ENCODE peak calls at places on chromosomes 4 and X, in eight cellular contexts. W, U, P, A, K, Q, V and L are unnamed samples.
A peak's percentile ranks its signal among the peaks of the same experiment; 100 is the strongest.

GRCh38 chrX:24153175-24153795 is 3.8 kb downstream of the ZFX start:
- DNase-seq in U (peak; percentile 23), K (no peak), V (peak; percentile 49), W (no peak), Q (no peak), A (no peak), P (peak; percentile 24), L (no peak)

GRCh38 chr4:3871881-3872833 is 106.0 kb downstream of the ADRA2C start:
- DNase-seq in A (no peak), P (peak; percentile 56), K (no peak), V (no peak), U (no peak), W (no peak), Q (no peak), L (no peak)

GRCh38 chrX:23012636-23013035 is 12.9 kb downstream of the DDX53 start:
- DNase-seq in U (no peak), K (no peak), Q (no peak), V (no peak), A (no peak), W (no peak), P (no peak), L (no peak)

GRCh38 chr4:170868191-170868590 is 778.4 kb upstream of the AADAT start:
- DNase-seq in K (no peak), V (no peak), W (peak; percentile 6), A (no peak), Q (no peak), P (no peak), U (no peak), L (no peak)

GRCh38 chrX:95076449-95076848 is 1402.4 kb downstream of the FAM133A start:
- DNase-seq in U (no peak), Q (peak; percentile 51), K (no peak), V (peak; percentile 26), A (no peak), W (peak; percentile 37), P (peak; percentile 63), L (no peak)

GRCh38 chrX:65587616-65588526 is 53.3 kb upstream of the LAS1L start:
- DNase-seq in V (no peak), W (peak; percentile 43), A (no peak), U (no peak), P (no peak), Q (peak; percentile 80), K (no peak), L (no peak)

GRCh38 chr4:79597266-79597665 is 189.2 kb upstream of the GK2 start:
- DNase-seq in U (no peak), A (no peak), K (no peak), P (no peak), W (peak; percentile 69), Q (peak; percentile 64), V (no peak), L (no peak)

GRCh38 chrX:148741441-148741840 is 241.0 kb downstream of the AFF2 start:
- DNase-seq in Q (peak; percentile 25), V (no peak), A (no peak), P (peak; percentile 8), K (no peak), W (no peak), U (no peak), L (no peak)

GRCh38 chr4:173171987-173172386 is 3.4 kb downstream of the GALNT7 start:
- DNase-seq in W (no peak), A (no peak), P (no peak), K (no peak), U (no peak), V (no peak), Q (no peak), L (no peak)

DNA sequence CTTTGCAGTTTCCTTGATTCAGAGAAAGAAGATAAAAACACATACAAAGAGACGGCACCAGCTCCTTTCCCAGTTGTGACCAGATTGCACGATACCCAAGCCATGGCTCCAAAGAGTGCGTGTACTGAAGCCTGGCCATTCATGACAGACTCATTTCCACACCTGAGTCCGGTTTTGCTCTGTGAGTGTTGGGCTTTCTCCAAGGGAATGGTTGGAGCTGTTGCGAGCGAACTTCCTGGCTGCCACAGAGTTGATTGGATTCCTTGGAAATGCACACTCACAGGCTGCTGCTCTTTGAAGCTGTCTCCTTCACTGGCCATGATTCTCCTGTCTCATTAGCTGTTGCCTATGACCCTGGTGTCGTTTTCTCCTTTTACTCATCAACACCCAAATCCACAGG is 44.0 kb upstream of the BBS12 start:
- DNase-seq in Q (peak; percentile 43), K (no peak), A (no peak), P (no peak), V (no peak), U (no peak), W (peak; percentile 17), L (no peak)
- H3K4me3 ChIP-seq in Q (peak overlapping the region; percentile 39), K (no peak overlapping the region), A (no peak overlapping the region), P (no peak overlapping the region), V (no peak overlapping the region), U (no peak overlapping the region), W (no peak overlapping the region), L (no peak overlapping the region)

DNA sequence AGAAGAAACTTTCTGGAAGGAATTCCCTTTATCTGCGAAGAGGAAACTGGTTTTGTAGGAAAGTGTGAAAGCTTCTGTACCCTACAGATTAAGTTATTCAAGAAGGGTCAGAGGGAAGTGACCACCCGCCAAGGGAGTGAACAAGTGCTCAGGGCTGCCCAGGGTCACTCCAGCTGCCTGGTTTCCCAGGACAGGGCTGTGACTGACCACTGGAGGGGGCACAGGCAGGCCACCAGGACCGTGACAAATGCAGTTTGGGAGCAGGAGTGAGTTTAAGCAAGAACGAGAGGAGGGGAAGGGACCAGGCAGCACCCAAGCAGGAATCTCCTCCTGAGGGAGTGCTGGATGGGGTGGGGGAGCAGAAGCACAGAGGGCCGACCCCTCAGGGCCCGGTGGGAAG is 34.2 kb downstream of the ZFYVE28 start:
- DNase-seq in V (no peak), W (no peak), A (no peak), P (no peak), U (no peak), K (no peak), Q (no peak), L (no peak)
- TF ChIP-seq CTCF in V (no peak), W (no peak), A (no peak), P (peak; percentile 9), U (no peak), K (no peak), Q (no peak), L (no peak)

DNA sequence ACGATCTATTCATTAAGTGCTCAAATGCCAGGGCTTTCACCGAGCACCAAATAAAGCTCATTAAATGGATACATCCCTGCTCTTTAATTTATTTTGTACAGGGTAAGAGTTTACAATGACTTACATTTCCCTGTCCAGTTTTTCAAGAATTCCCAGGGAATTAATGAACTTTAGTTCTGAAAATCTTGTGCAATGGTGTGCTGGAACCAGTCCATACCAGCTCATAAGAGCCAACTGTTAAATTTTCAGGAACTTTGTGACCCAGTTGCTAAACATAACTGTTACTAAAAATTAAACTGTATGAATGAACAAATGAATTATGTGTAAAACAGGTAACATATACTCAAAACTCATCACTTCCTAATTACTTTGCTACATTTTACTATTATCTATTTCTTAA is 191.7 kb upstream of the RASGEF1B start:
- DNase-seq in V (no peak), U (no peak), A (no peak), K (no peak), P (no peak), W (no peak), Q (no peak), L (no peak)
- H3K4me3 ChIP-seq in V (no peak overlapping the region), U (no peak overlapping the region), A (no peak overlapping the region), K (no peak overlapping the region), P (no peak overlapping the region), W (no peak overlapping the region), Q (no peak overlapping the region), L (no peak overlapping the region)

GRCh38 chr4:10762541-10762940 is 78.0 kb upstream of the CLNK start:
- DNase-seq in U (no peak), K (peak; percentile 9), W (peak; percentile 99), P (peak; percentile 7), V (no peak), Q (peak; percentile 69), A (no peak), L (no peak)
- TF ChIP-seq CTCF in U (no peak), K (no peak), W (no peak), P (no peak), V (no peak), Q (no peak), A (no peak), L (no peak)

GRCh38 chrX:1521459-1521956 is 15.5 kb downstream of the P2RY8 start:
- DNase-seq in K (no peak), V (peak; percentile 97), A (peak; percentile 44), U (peak; percentile 64), W (no peak), Q (no peak), P (peak; percentile 76), L (no peak)
- H3K4me3 ChIP-seq in K (no peak overlapping the region), V (peak overlapping the region; percentile 17), A (no peak overlapping the region), U (no peak overlapping the region), W (no peak overlapping the region), Q (no peak overlapping the region), P (no peak overlapping the region), L (no peak overlapping the region)

GRCh38 chrX:85052636-85053343 is 49.1 kb downstream of the APOOL start:
- DNase-seq in A (no peak), P (no peak), K (peak; percentile 45), U (no peak), W (peak; percentile 85), V (no peak), Q (peak; percentile 80), L (peak; percentile 20)
- TF ChIP-seq CTCF in A (peak; percentile 15), P (no peak), K (peak; percentile 23), U (no peak), W (peak; percentile 20), V (no peak), Q (peak; percentile 44), L (peak; percentile 43)

GRCh38 chr4:119570401-119570800 is 58.2 kb downstream of the PDE5A start:
- DNase-seq in W (peak; percentile 74), V (no peak), K (peak; percentile 20), P (no peak), A (no peak), U (no peak), Q (peak; percentile 42), L (no peak)
- H3K4me3 ChIP-seq in W (no peak overlapping the region), V (no peak overlapping the region), K (no peak overlapping the region), P (no peak overlapping the region), A (no peak overlapping the region), U (no peak overlapping the region), Q (no peak overlapping the region), L (no peak overlapping the region)

GRCh38 chr4:126051709-126052424 is 737.1 kb downstream of the FAT4 start:
- DNase-seq in P (no peak), K (peak; percentile 47), A (no peak), V (no peak), U (no peak), Q (peak; percentile 89), W (peak; percentile 72), L (no peak)
- TF ChIP-seq CTCF in P (no peak), K (peak; percentile 44), A (peak; percentile 30), V (no peak), U (no peak), Q (peak; percentile 47), W (peak; percentile 53), L (no peak)

DNA sequence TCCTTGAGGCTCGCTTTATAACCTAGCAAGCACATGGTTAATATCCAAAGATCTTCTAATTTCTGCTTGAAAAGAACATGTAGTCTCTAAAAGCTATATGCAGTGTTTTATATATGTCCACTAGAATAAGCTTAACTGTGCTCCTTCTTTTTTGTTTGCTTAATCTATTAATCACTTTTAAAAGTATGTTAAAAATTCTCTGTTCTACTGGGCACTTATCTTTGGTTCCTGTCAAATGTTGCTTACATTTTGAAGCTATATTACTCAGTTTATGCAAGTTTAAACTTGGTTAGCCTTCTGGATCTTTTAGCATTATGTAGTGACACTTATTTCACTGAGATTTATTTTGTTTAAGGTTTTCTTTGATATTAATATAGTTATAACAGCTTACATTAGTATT is 32.5 kb downstream of the MAOA start:
- DNase-seq in W (no peak), P (no peak), A (no peak), V (no peak), U (no peak), Q (no peak), K (no peak), L (no peak)
- H3K4me3 ChIP-seq in W (no peak overlapping the region), P (no peak overlapping the region), A (no peak overlapping the region), V (no peak overlapping the region), U (no peak overlapping the region), Q (no peak overlapping the region), K (no peak overlapping the region), L (no peak overlapping the region)

GRCh38 chrX:53047228-53047627 is 1.4 kb upstream of the GPR173 start:
- DNase-seq in P (peak; percentile 28), V (no peak), W (no peak), A (no peak), U (no peak), K (no peak), Q (peak; percentile 39), L (no peak)
- TF ChIP-seq CTCF in P (peak; percentile 24), V (no peak), W (peak; percentile 42), A (no peak), U (no peak), K (peak; percentile 28), Q (peak; percentile 62), L (peak; percentile 36)